ENCODE peak calls at places on chromosomes 2 and 18, in seven cellular contexts. One of them, this sample, is unnamed.

GRCh38 chr2:206993964-206994363 is 54.6 kb downstream of the CPO start:
- DNase-seq in NAMALWA: no peak
- DNase-seq in NCI-H446 treated with DMSO at 0.1 percent for 48 hours: no peak
- DNase-seq in NCI-H69: peak
- DNase-seq in T follicular helper cell: no peak
- DNase-seq in HS-5: no peak
- DNase-seq in BE2C: no peak
- DNase-seq in this sample: no peak

GRCh38 chr2:57880967-57881366 is 165.6 kb upstream of the VRK2 start:
- DNase-seq in HS-5: no peak
- DNase-seq in NCI-H446 treated with DMSO at 0.1 percent for 48 hours: no peak
- DNase-seq in NCI-H69: peak
- DNase-seq in NAMALWA: no peak
- DNase-seq in BE2C: no peak
- DNase-seq in T follicular helper cell: no peak
- DNase-seq in this sample: no peak

GRCh38 chr2:221495766-221496165 is 76.3 kb downstream of the EPHA4 start:
- DNase-seq in BE2C: no peak
- DNase-seq in NCI-H446 treated with DMSO at 0.1 percent for 48 hours: no peak
- DNase-seq in T follicular helper cell: no peak
- DNase-seq in NCI-H69: no peak
- DNase-seq in NAMALWA: no peak
- DNase-seq in HS-5: no peak
- DNase-seq in this sample: no peak

GRCh38 chr2:227870710-227871374 is 589 bp upstream of the DAW1 start:
- DNase-seq in BE2C: no peak
- DNase-seq in HS-5: peak
- DNase-seq in T follicular helper cell: no peak
- DNase-seq in NCI-H69: no peak
- DNase-seq in NCI-H446 treated with DMSO at 0.1 percent for 48 hours: no peak
- DNase-seq in NAMALWA: no peak
- DNase-seq in this sample: no peak

GRCh38 chr2:158931577-158931976 is 36.9 kb upstream of the TANC1 start:
- DNase-seq in NAMALWA: no peak
- DNase-seq in NCI-H446 treated with DMSO at 0.1 percent for 48 hours: no peak
- DNase-seq in T follicular helper cell: no peak
- DNase-seq in NCI-H69: no peak
- DNase-seq in HS-5: peak
- DNase-seq in BE2C: no peak
- DNase-seq in this sample: no peak

GRCh38 chr2:171598713-171599319 is 76.5 kb downstream of the CYBRD1 start:
- DNase-seq in HS-5: peak
- DNase-seq in T follicular helper cell: peak
- DNase-seq in NAMALWA: peak
- DNase-seq in NCI-H446 treated with DMSO at 0.1 percent for 48 hours: peak
- DNase-seq in NCI-H69: peak
- DNase-seq in BE2C: peak
- DNase-seq in this sample: peak

GRCh38 chr2:135052997-135053474 is 944 bp downstream of the RAB3GAP1 start:
- DNase-seq in HS-5: no peak
- DNase-seq in NCI-H446 treated with DMSO at 0.1 percent for 48 hours: no peak
- DNase-seq in NCI-H69: peak
- DNase-seq in T follicular helper cell: no peak
- DNase-seq in NAMALWA: peak
- DNase-seq in BE2C: no peak
- DNase-seq in this sample: no peak

GRCh38 chr2:9768388-9768787 is 74.9 kb upstream of the TAF1B start:
- DNase-seq in HS-5: no peak
- DNase-seq in NCI-H69: peak
- DNase-seq in T follicular helper cell: no peak
- DNase-seq in NCI-H446 treated with DMSO at 0.1 percent for 48 hours: no peak
- DNase-seq in NAMALWA: no peak
- DNase-seq in BE2C: no peak
- DNase-seq in this sample: no peak

GRCh38 chr2:96308248-96308647 is 2.9 kb upstream of the SNRNP200 start:
- DNase-seq in NAMALWA: no peak
- DNase-seq in HS-5: no peak
- DNase-seq in NCI-H69: peak
- DNase-seq in T follicular helper cell: no peak
- DNase-seq in NCI-H446 treated with DMSO at 0.1 percent for 48 hours: no peak
- DNase-seq in BE2C: no peak
- DNase-seq in this sample: no peak

GRCh38 chr2:237588044-237588696 is 2.4 kb downstream of the RAB17 start:
- DNase-seq in NAMALWA: no peak
- DNase-seq in NCI-H446 treated with DMSO at 0.1 percent for 48 hours: no peak
- DNase-seq in HS-5: no peak
- DNase-seq in BE2C: no peak
- DNase-seq in T follicular helper cell: no peak
- DNase-seq in NCI-H69: no peak
- DNase-seq in this sample: no peak

GRCh38 chr18:905948-906415 is 1.3 kb downstream of the ADCYAP1 start:
- DNase-seq in BE2C: peak
- DNase-seq in NAMALWA: no peak
- DNase-seq in T follicular helper cell: no peak
- DNase-seq in NCI-H69: peak
- DNase-seq in HS-5: no peak
- DNase-seq in NCI-H446 treated with DMSO at 0.1 percent for 48 hours: peak
- DNase-seq in this sample: no peak

GRCh38 chr18:22547807-22548561 is 130.3 kb upstream of the CTAGE1 start:
- DNase-seq in T follicular helper cell: no peak
- DNase-seq in HS-5: no peak
- DNase-seq in NCI-H446 treated with DMSO at 0.1 percent for 48 hours: no peak
- DNase-seq in NAMALWA: no peak
- DNase-seq in BE2C: no peak
- DNase-seq in NCI-H69: no peak
- DNase-seq in this sample: no peak

GRCh38 chr2:70104231-70105111 is 17.2 kb downstream of the PCBP1 start:
- DNase-seq in NAMALWA: peak
- DNase-seq in BE2C: no peak
- DNase-seq in NCI-H446 treated with DMSO at 0.1 percent for 48 hours: no peak
- DNase-seq in HS-5: no peak
- DNase-seq in T follicular helper cell: no peak
- DNase-seq in NCI-H69: no peak
- DNase-seq in this sample: no peak

GRCh38 chr2:231554748-231555545 is 24.7 kb upstream of the NMUR1 start:
- DNase-seq in NCI-H446 treated with DMSO at 0.1 percent for 48 hours: no peak
- DNase-seq in T follicular helper cell: no peak
- DNase-seq in BE2C: no peak
- DNase-seq in NAMALWA: no peak
- DNase-seq in HS-5: no peak
- DNase-seq in NCI-H69: no peak
- DNase-seq in this sample: no peak

GRCh38 chr2:234268314-234268713 is 217.8 kb downstream of the SPP2 start:
- DNase-seq in NCI-H446 treated with DMSO at 0.1 percent for 48 hours: no peak
- DNase-seq in NCI-H69: no peak
- DNase-seq in HS-5: no peak
- DNase-seq in NAMALWA: no peak
- DNase-seq in BE2C: no peak
- DNase-seq in T follicular helper cell: no peak
- DNase-seq in this sample: no peak

GRCh38 chr2:136534817-136535216 is 230.5 kb upstream of the THSD7B start:
- DNase-seq in NCI-H69: no peak
- DNase-seq in HS-5: no peak
- DNase-seq in T follicular helper cell: no peak
- DNase-seq in NAMALWA: no peak
- DNase-seq in NCI-H446 treated with DMSO at 0.1 percent for 48 hours: peak
- DNase-seq in BE2C: no peak
- DNase-seq in this sample: no peak

GRCh38 chr2:231245253-231246094 is 47.0 kb downstream of the ARMC9 start:
- DNase-seq in BE2C: peak
- DNase-seq in T follicular helper cell: no peak
- DNase-seq in NCI-H446 treated with DMSO at 0.1 percent for 48 hours: no peak
- DNase-seq in NAMALWA: peak
- DNase-seq in NCI-H69: no peak
- DNase-seq in HS-5: no peak
- DNase-seq in this sample: no peak

GRCh38 chr2:226002438-226002837 is 602.9 kb downstream of the NYAP2 start:
- DNase-seq in T follicular helper cell: no peak
- DNase-seq in NCI-H69: peak
- DNase-seq in NCI-H446 treated with DMSO at 0.1 percent for 48 hours: no peak
- DNase-seq in BE2C: no peak
- DNase-seq in HS-5: peak
- DNase-seq in NAMALWA: no peak
- DNase-seq in this sample: no peak

GRCh38 chr2:20149703-20150030 is 75.3 kb downstream of the SDC1 start:
- DNase-seq in HS-5: no peak
- DNase-seq in T follicular helper cell: no peak
- DNase-seq in BE2C: no peak
- DNase-seq in NCI-H446 treated with DMSO at 0.1 percent for 48 hours: no peak
- DNase-seq in NAMALWA: no peak
- DNase-seq in NCI-H69: peak
- DNase-seq in this sample: no peak

GRCh38 chr2:181805228-181806038 is 86.1 kb upstream of the ITPRID2 start:
- DNase-seq in NCI-H446 treated with DMSO at 0.1 percent for 48 hours: peak
- DNase-seq in NCI-H69: no peak
- DNase-seq in HS-5: no peak
- DNase-seq in NAMALWA: no peak
- DNase-seq in T follicular helper cell: no peak
- DNase-seq in BE2C: no peak
- DNase-seq in this sample: no peak

GRCh38 chr2:42141687-42142475 is 27.3 kb upstream of the EML4 start:
- DNase-seq in HS-5: peak
- DNase-seq in NAMALWA: no peak
- DNase-seq in NCI-H69: peak
- DNase-seq in T follicular helper cell: peak
- DNase-seq in BE2C: peak
- DNase-seq in NCI-H446 treated with DMSO at 0.1 percent for 48 hours: peak
- DNase-seq in this sample: peak

GRCh38 chr18:56353676-56354260 is 284.6 kb downstream of the TXNL1 start:
- DNase-seq in HS-5: no peak
- DNase-seq in NCI-H446 treated with DMSO at 0.1 percent for 48 hours: no peak
- DNase-seq in NCI-H69: no peak
- DNase-seq in BE2C: no peak
- DNase-seq in NAMALWA: no peak
- DNase-seq in T follicular helper cell: no peak
- DNase-seq in this sample: no peak

GRCh38 chr18:26164571-26164970 is 30.9 kb downstream of the PSMA8 start:
- DNase-seq in HS-5: no peak
- DNase-seq in BE2C: no peak
- DNase-seq in NCI-H69: no peak
- DNase-seq in NCI-H446 treated with DMSO at 0.1 percent for 48 hours: no peak
- DNase-seq in T follicular helper cell: no peak
- DNase-seq in NAMALWA: no peak
- DNase-seq in this sample: no peak

GRCh38 chr2:99489758-99490087 is at the start of gene REV1:
- DNase-seq in NCI-H69: no peak
- DNase-seq in BE2C: no peak
- DNase-seq in NAMALWA: no peak
- DNase-seq in T follicular helper cell: no peak
- DNase-seq in HS-5: no peak
- DNase-seq in NCI-H446 treated with DMSO at 0.1 percent for 48 hours: no peak
- DNase-seq in this sample: no peak

GRCh38 chr2:219736196-219736595 is 108.8 kb downstream of the SLC4A3 start:
- DNase-seq in NAMALWA: peak
- DNase-seq in NCI-H69: peak
- DNase-seq in HS-5: peak
- DNase-seq in T follicular helper cell: no peak
- DNase-seq in BE2C: peak
- DNase-seq in NCI-H446 treated with DMSO at 0.1 percent for 48 hours: peak
- DNase-seq in this sample: peak

GRCh38 chr2:114192362-114192761 is 250.1 kb upstream of the DPP10 start:
- DNase-seq in NCI-H69: no peak
- DNase-seq in NAMALWA: no peak
- DNase-seq in T follicular helper cell: no peak
- DNase-seq in BE2C: no peak
- DNase-seq in NCI-H446 treated with DMSO at 0.1 percent for 48 hours: no peak
- DNase-seq in HS-5: no peak
- DNase-seq in this sample: no peak

GRCh38 chr2:20169796-20170467 is 55.0 kb downstream of the SDC1 start:
- DNase-seq in NCI-H446 treated with DMSO at 0.1 percent for 48 hours: no peak
- DNase-seq in NCI-H69: no peak
- DNase-seq in HS-5: no peak
- DNase-seq in NAMALWA: no peak
- DNase-seq in BE2C: no peak
- DNase-seq in T follicular helper cell: no peak
- DNase-seq in this sample: no peak

GRCh38 chr18:63472380-63472779 is 4.4 kb upstream of the SERPINB5 start:
- DNase-seq in T follicular helper cell: no peak
- DNase-seq in NCI-H446 treated with DMSO at 0.1 percent for 48 hours: no peak
- DNase-seq in BE2C: no peak
- DNase-seq in NAMALWA: no peak
- DNase-seq in NCI-H69: no peak
- DNase-seq in HS-5: no peak
- DNase-seq in this sample: no peak

GRCh38 chr2:202494300-202494699 is 118.2 kb downstream of the BMPR2 start:
- DNase-seq in NAMALWA: no peak
- DNase-seq in HS-5: no peak
- DNase-seq in NCI-H446 treated with DMSO at 0.1 percent for 48 hours: no peak
- DNase-seq in NCI-H69: peak
- DNase-seq in BE2C: peak
- DNase-seq in T follicular helper cell: no peak
- DNase-seq in this sample: peak

This sample was measured in SK-N-MC.